ENCODE peak calls at places on chromosomes 5 and 9, in four cellular contexts. J is NCI-H1105, K is foreskin fibroblast, B is uterus. U is an unnamed sample.

GRCh38 chr5:178116406-178116885 is 3.1 kb downstream of the N4BP3 start:
- DNase-seq in J (no peak), B (no peak), K (no peak), U (no peak)

GRCh38 chr5:128782446-128782845 is 182.8 kb upstream of the SLC27A6 start:
- DNase-seq in K (peak; percentile 74), B (peak; percentile 57), J (no peak), U (no peak)

GRCh38 chr9:32706004-32706749 is 70.7 kb upstream of the TAF1L start:
- DNase-seq in B (no peak), J (no peak), K (no peak), U (no peak)

GRCh38 chr9:13432914-13433313 is 153.4 kb upstream of the MPDZ start:
- DNase-seq in K (no peak), J (no peak), B (no peak), U (no peak)

GRCh38 chr5:96537386-96537785 is 104.3 kb upstream of the PCSK1 start:
- DNase-seq in J (no peak), K (peak; percentile 67), B (no peak), U (no peak)

GRCh38 chr9:121625590-121625989 is 25.8 kb upstream of the DAB2IP start:
- DNase-seq in B (no peak), K (no peak), J (no peak), U (no peak)

GRCh38 chr9:119005162-119005561 is 364.1 kb downstream of the BRINP1 start:
- DNase-seq in K (no peak), B (no peak), J (no peak), U (no peak)

GRCh38 chr5:177431317-177432142 is 5.1 kb downstream of the GRK6 start:
- DNase-seq in K (no peak), J (no peak), B (no peak), U (no peak)

GRCh38 chr9:77731008-77731698 is 83.0 kb upstream of the GNA14 start:
- DNase-seq in B (no peak), J (no peak), K (no peak), U (peak; percentile 24)

GRCh38 chr9:131740898-131741297 is 1.0 kb upstream of the RAPGEF1 start:
- DNase-seq in K (no peak), B (no peak), J (no peak), U (no peak)

GRCh38 chr9:37988602-37989001 is 80.4 kb downstream of the SHB start:
- DNase-seq in B (no peak), J (no peak), K (no peak), U (no peak)

GRCh38 chr9:107737987-107738743 is 248.6 kb upstream of the KLF4 start:
- DNase-seq in B (peak; percentile 83), K (peak; percentile 92), J (peak; percentile 70), U (peak; percentile 66)

GRCh38 chr5:178553517-178553916 is 36.7 kb downstream of the COL23A1 start:
- DNase-seq in B (no peak), K (no peak), J (no peak), U (no peak)

GRCh38 chr5:152990771-152991170 is 499.7 kb upstream of the GRIA1 start:
- DNase-seq in J (no peak), B (no peak), K (no peak), U (no peak)

GRCh38 chr5:119343766-119344165 is 12.1 kb upstream of the TNFAIP8 start:
- DNase-seq in B (no peak), K (no peak), J (no peak), U (no peak)

GRCh38 chr5:74099538-74099937 is 473.5 kb downstream of the ARHGEF28 start:
- DNase-seq in B (no peak), J (no peak), K (no peak), U (no peak)